ENCODE peak calls at places on chromosome 6, in four cellular contexts. Q is kidney, Y is astrocyte of the spinal cord, H is fibroblast of lung. E is an unnamed sample.

GRCh38 chr6:32116674-32117073 is 7.5 kb upstream of the TNXB start:
- DNase-seq in Q (no peak), Y (no peak), H (no peak), E (no peak)

GRCh38 chr6:78916411-78916810 is 49.1 kb downstream of the IRAK1BP1 start:
- DNase-seq in H (no peak), Y (no peak), Q (no peak), E (no peak)

GRCh38 chr6:45044510-45045252 is 283.4 kb upstream of the RUNX2 start:
- DNase-seq in H (peak), Q (no peak), Y (no peak), E (no peak)

GRCh38 chr6:39803872-39804271 is 11.7 kb downstream of the DAAM2 start:
- DNase-seq in Q (no peak), H (no peak), Y (no peak), E (no peak)

GRCh38 chr6:75279418-75279817 is 5.2 kb downstream of the TMEM30A start:
- DNase-seq in H (peak), Q (no peak), Y (no peak), E (no peak)

GRCh38 chr6:34030831-34031566 is 114.9 kb downstream of the GRM4 start:
- DNase-seq in Q (no peak), Y (no peak), H (no peak), E (no peak)

GRCh38 chr6:147141690-147142308 is 62.4 kb upstream of the STXBP5 start:
- DNase-seq in Q (no peak), H (peak), Y (peak), E (no peak)

GRCh38 chr6:3031857-3032256 is 32.2 kb downstream of the NQO2 start:
- DNase-seq in Q (no peak), Y (no peak), H (no peak), E (no peak)

GRCh38 chr6:73299171-73300073 is 36.4 kb upstream of the KHDC1 start:
- DNase-seq in Y (no peak), H (peak), Q (no peak), E (no peak)

GRCh38 chr6:17930321-17930993 is 57.0 kb downstream of the KIF13A start:
- DNase-seq in Y (no peak), H (peak), Q (no peak), E (no peak)

GRCh38 chr6:145723646-145724045 is 11.7 kb downstream of the EPM2A start:
- DNase-seq in Q (no peak), H (no peak), Y (no peak), E (no peak)

GRCh38 chr6:16237242-16237641 is 1.1 kb upstream of the GMPR start:
- DNase-seq in Y (no peak), Q (no peak), H (no peak), E (no peak)

GRCh38 chr6:7899046-7899888 is 11.3 kb downstream of the TXNDC5 start:
- DNase-seq in Y (no peak), H (no peak), Q (no peak), E (no peak)

GRCh38 chr6:11497881-11498280 is 39.7 kb upstream of the TMEM170B start:
- DNase-seq in Q (no peak), H (no peak), Y (no peak), E (no peak)

GRCh38 chr6:158564243-158565121 is 4.6 kb downstream of the TMEM181 start:
- DNase-seq in Q (peak), Y (no peak), H (no peak), E (no peak)

GRCh38 chr6:142850653-142851434 is 94.1 kb downstream of the HIVEP2 start:
- DNase-seq in H (peak), Y (peak), Q (no peak), E (no peak)

GRCh38 chr6:111484655-111484974 is 1.6 kb upstream of the REV3L start:
- DNase-seq in Q (no peak), Y (peak), H (peak), E (no peak)

GRCh38 chr6:14533446-14533845 is 415.9 kb downstream of the CD83 start:
- DNase-seq in H (peak), Y (no peak), Q (no peak), E (no peak)

GRCh38 chr6:47044418-47044817 is 2.3 kb upstream of the ADGRF1 start:
- DNase-seq in H (peak), Q (no peak), Y (peak), E (no peak)

GRCh38 chr6:168060521-168060931 is 18.5 kb downstream of the FRMD1 start:
- DNase-seq in H (peak), Y (peak), Q (no peak), E (no peak)

GRCh38 chr6:143279385-143279784 is 171.1 kb downstream of the ADAT2 start:
- DNase-seq in H (peak), Y (peak), Q (no peak), E (no peak)

GRCh38 chr6:27280540-27281000 is 31.5 kb downstream of the POM121L2 start:
- DNase-seq in Y (no peak), H (no peak), Q (no peak), E (no peak)

GRCh38 chr6:169632841-169633240 is 69.0 kb downstream of the WDR27 start:
- DNase-seq in Y (no peak), Q (no peak), H (no peak), E (no peak)

GRCh38 chr6:159759645-159760044 is 2.2 kb upstream of the ACAT2 start:
- DNase-seq in H (no peak), Y (no peak), Q (no peak), E (no peak)

GRCh38 chr6:125749864-125750691 is 646 bp downstream of the HEY2 start:
- DNase-seq in Y (no peak), Q (no peak), H (no peak), E (no peak)

GRCh38 chr6:89506716-89507597 is 74.0 kb downstream of the ANKRD6 start:
- DNase-seq in Q (no peak), H (no peak), Y (no peak), E (no peak)

GRCh38 chr6:143555071-143555492 is 43.6 kb upstream of the FUCA2 start:
- DNase-seq in H (peak), Q (no peak), Y (peak), E (no peak)

GRCh38 chr6:4091926-4092325 is 13.0 kb upstream of the FAM217A start:
- DNase-seq in Q (no peak), H (no peak), Y (no peak), E (no peak)

GRCh38 chr6:80607814-80608391 is 501.4 kb downstream of the BCKDHB start:
- DNase-seq in Y (peak), Q (no peak), H (peak), E (no peak)

GRCh38 chr6:158207452-158207788 is 39.3 kb downstream of the GTF2H5 start:
- DNase-seq in Y (peak), Q (no peak), H (peak), E (peak)

GRCh38 chr6:166969390-166970002 is 13.1 kb upstream of the RNASET2 start:
- DNase-seq in H (no peak), Q (no peak), Y (no peak), E (no peak)

GRCh38 chr6:20085817-20086216 is 126.5 kb downstream of the MBOAT1 start:
- DNase-seq in Q (no peak), Y (no peak), H (no peak), E (no peak)

GRCh38 chr6:138526822-138527235 is 27.5 kb upstream of the NHSL1 start:
- DNase-seq in Y (peak), H (peak), Q (no peak), E (no peak)

GRCh38 chr6:47288245-47289090 is 21.2 kb downstream of the TNFRSF21 start:
- DNase-seq in Y (no peak), Q (no peak), H (no peak), E (no peak)

GRCh38 chr6:140494321-140495085 is 1120.1 kb upstream of the CITED2 start:
- DNase-seq in Y (no peak), H (peak), Q (no peak), E (no peak)

GRCh38 chr6:147941143-147941542 is 401.5 kb upstream of the SASH1 start:
- DNase-seq in Q (no peak), H (peak), Y (peak), E (no peak)

GRCh38 chr6:73832313-73832712 is 136.3 kb downstream of the CD109 start:
- DNase-seq in Q (no peak), H (no peak), Y (no peak), E (no peak)

GRCh38 chr6:41239467-41240159 is 11.5 kb downstream of the TREML4 start:
- DNase-seq in H (no peak), Q (peak), Y (no peak), E (no peak)
- H3K4me3 ChIP-seq in H (no peak), Q (no peak), Y (no peak), E (no peak)

GRCh38 chr6:44010411-44011349 is 116.6 kb downstream of the MRPL14 start:
- DNase-seq in H (peak), Y (peak), Q (peak), E (no peak)
- H3K4me3 ChIP-seq in H (no peak), Y (no peak), Q (no peak), E (no peak)

GRCh38 chr6:1821188-1822183 is 211.8 kb downstream of the FOXC1 start:
- DNase-seq in H (peak), Y (peak), Q (no peak), E (peak)
- H3K4me3 ChIP-seq in H (peak), Y (no peak), Q (peak), E (no peak)

GRCh38 chr6:69980624-69981023 is 114.3 kb downstream of the COL19A1 start:
- DNase-seq in Y (no peak), Q (no peak), H (no peak), E (no peak)

GRCh38 chr6:69988458-69989126 is 122.2 kb downstream of the COL19A1 start:
- DNase-seq in H (no peak), Q (no peak), Y (no peak), E (no peak)

GRCh38 chr6:69985180-69985579 is 118.8 kb downstream of the COL19A1 start:
- DNase-seq in Y (peak), H (no peak), Q (no peak), E (peak)

GRCh38 chr6:69987550-69987949 is 121.2 kb downstream of the COL19A1 start:
- DNase-seq in Q (no peak), H (no peak), Y (no peak), E (no peak)

DNA sequence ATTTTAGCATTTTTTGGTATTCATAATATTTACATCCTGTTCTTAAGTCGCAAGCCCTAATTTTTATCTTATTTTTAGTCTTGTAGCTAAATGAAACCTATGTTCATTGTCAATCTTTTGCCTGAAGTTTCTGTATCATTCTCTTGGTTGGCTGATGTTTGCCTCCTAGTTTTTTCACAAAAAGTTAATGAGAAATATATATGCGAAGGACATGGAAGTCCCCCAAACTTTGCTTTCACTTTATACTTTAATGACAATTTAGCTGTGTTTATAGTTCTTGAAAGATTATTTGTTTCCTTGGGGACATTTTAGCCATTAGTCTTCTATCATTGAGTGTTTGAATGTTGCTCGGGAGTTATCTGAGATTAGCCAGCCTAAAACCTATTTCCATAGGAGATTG is 118.2 kb downstream of the COL19A1 start:
- DNase-seq in H (no peak), Y (no peak), Q (no peak), E (no peak)
- H3K4me3 ChIP-seq in H (no peak), Y (no peak), Q (no peak), E (no peak)

GRCh38 chr6:35297541-35298481 is at the start of gene DEF6:
- DNase-seq in Y (peak), Q (peak), H (peak), E (peak)
- H3K4me3 ChIP-seq in Y (peak), Q (peak), H (peak), E (peak)

DNA sequence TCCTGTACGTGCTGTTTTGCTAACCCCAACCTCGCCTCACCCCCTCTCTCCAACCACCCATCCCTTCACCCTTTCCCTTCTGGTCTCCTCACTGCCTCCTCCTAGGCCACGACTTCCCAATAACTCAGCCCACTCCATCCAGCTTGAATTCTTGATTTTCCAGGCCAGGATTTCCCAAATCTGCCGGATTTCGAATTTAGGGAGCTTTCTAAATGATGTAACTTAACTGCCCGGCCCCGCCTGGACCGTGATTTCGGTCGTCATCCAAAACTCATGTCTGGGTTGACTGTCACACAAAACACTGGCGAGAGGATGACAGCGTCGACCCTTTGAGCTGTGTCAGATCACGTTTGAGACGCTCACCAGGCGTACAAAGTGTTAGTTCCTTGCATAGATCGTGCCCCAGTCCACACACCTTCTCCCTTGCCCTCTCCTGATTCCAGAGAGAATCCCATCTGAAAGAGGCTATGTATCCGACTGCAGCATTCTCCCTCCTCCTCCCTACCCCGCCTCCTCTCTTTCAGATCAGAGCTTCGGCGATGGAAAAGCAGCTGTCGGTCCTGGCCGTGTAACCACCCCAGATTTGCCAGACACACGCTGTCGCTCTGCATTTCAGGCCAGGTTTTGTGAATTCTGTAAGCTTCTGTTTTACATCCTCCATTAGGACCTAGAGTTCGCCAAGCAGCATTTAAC is 168.2 kb downstream of the GPX5 start:
- DNase-seq in Y (no peak), H (no peak), Q (no peak), E (no peak)
- H3K4me3 ChIP-seq in Y (no peak), H (no peak), Q (no peak), E (no peak)

DNA sequence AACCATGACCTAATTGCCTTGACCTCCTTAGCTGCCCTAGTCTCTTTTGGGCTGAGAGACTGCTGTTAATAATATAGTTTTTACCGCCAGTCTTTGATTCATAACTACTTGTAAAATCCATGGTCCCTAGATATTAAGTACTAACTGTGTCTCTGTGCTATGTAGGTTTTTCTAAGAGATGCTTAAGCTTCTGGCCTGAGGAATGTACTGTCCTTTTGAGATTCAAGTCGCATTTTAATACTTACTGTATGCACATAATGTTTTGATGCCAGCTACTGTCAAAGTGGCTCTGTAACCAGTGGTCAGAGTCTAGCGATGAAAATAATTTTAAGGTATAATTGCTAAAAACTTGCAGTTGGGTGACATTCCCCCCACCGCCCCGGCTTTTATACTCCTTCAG is 2.1 kb downstream of the AKAP12 start:
- DNase-seq in H (no peak), Y (peak), Q (no peak), E (no peak)
- H3K4me3 ChIP-seq in H (peak), Y (peak), Q (peak), E (no peak)

DNA sequence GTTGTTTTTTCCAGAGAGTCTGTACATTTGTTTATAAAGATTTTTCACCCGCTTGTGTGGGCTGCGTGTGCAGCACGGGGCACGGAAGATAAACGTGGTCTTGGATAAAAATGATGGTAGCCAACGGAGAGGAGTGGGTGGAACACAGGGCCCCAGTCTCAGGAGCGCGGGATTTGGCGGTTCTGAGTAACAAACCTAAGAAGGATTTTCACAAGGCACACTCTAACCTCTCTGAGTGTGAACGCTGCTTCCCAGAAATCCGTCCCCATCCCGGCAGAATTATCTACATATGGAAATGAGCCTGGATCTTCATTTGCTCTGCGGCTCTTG is 3.6 kb upstream of the BNIP5 start:
- DNase-seq in Y (no peak), H (no peak), Q (no peak), E (no peak)
- H3K4me3 ChIP-seq in Y (no peak), H (no peak), Q (no peak), E (no peak)

GRCh38 chr6:93219447-93219846 is 199.9 kb downstream of the EPHA7 start:
- DNase-seq in Y (no peak), H (no peak), Q (no peak), E (no peak)

DNA sequence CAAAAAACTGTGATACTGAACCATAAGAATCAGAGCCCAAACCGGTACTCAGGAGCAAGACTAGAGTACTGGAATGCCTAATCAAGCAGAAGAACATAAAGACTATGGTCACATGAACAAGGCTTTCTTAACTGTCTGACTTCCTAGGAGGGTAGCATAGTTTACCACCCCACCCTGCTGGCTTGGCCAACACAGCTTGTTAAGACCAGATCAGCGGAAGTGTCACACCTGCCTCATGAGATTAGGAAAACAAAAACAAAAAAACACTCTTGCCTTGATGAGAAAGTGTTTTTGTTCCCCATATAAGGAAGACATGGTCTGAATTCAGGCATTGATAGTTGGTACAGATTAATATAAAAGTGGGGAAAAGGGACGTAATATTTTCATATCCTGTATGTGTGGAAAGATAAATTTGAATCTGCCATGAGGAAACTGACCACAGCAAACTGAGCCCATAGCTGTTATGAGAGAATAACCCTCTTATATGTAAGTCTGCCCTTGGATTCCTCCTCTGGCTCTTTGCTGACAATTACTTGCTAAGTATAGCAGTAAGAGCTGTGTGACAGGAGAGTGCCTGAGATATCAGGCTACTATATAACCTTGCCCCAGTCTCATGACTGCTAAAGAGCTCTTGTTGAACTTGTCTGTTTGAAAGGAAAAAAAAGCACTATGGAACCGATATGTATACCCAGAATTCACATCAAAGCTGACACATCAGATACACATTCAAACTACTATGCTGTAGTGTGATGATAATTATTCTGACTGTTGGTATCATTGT is 197.1 kb downstream of the EPHA7 start:
- DNase-seq in Q (no peak), Y (no peak), H (no peak), E (no peak)
- H3K4me3 ChIP-seq in Q (no peak), Y (no peak), H (no peak), E (no peak)

DNA sequence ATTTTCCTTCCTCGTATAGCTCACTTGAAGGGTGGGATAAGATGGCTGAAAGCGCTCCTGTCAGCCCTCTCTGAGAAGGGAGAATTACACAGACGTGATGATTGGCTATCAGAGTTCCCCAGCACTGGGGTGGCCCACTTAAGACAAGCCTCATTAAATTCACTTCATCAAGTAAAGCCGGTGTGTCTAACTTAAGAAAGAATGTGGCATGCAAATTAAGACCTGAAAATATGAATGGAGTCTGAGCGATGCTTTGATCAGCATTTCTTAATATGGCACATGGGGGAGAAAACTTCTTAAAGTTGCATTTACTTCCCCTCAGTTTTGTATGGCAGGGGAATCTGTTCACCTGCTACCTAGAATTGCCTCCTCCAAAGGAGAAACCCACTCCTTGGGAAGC is 369.3 kb downstream of the FARS2 start:
- DNase-seq in Q (no peak), Y (no peak), H (no peak), E (no peak)
- H3K4me3 ChIP-seq in Q (no peak), Y (no peak), H (no peak), E (no peak)